ENCODE peak calls at places on chromosomes 11 and 22, in four cellular contexts. I is H9, C is IMR-90, A is H1. Z is an unnamed sample.

GRCh38 chr11:36016709-36017108 is 72.8 kb downstream of the LDLRAD3 start:
- DNase-seq in I (no peak), C (no peak), A (no peak), Z (no peak)

GRCh38 chr11:119880873-119881272 is 151.9 kb upstream of the NECTIN1 start:
- DNase-seq in I (no peak), C (no peak), A (no peak), Z (no peak)

GRCh38 chr22:48551716-48552268 is 1275.9 kb downstream of the BRD1 start:
- DNase-seq in I (no peak), C (no peak), A (no peak), Z (no peak)

GRCh38 chr11:94171693-94172440 is 43.2 kb downstream of the PANX1 start:
- DNase-seq in I (peak; percentile 73), C (peak; percentile 50), A (peak; percentile 83), Z (peak; percentile 77)

GRCh38 chr11:126440792-126441514 is 85.5 kb downstream of the ST3GAL4 start:
- DNase-seq in I (peak; percentile 92), C (peak; percentile 59), A (peak; percentile 98), Z (peak; percentile 90)

GRCh38 chr22:30634477-30635233 is 926 bp upstream of the SLC35E4 start:
- DNase-seq in I (peak; percentile 90), C (peak; percentile 89), A (peak; percentile 96), Z (peak; percentile 94)

GRCh38 chr11:36214484-36214883 is 74.7 kb downstream of the COMMD9 start:
- DNase-seq in I (no peak), C (no peak), A (no peak), Z (peak; percentile 34)

GRCh38 chr11:21865541-21865940 is 327.3 kb upstream of the ANO5 start:
- DNase-seq in I (no peak), C (no peak), A (no peak), Z (no peak)

GRCh38 chr11:4672470-4672869 is 25.2 kb downstream of the OR51E2 start:
- DNase-seq in I (no peak), C (peak; percentile 52), A (no peak), Z (peak; percentile 12)

GRCh38 chr11:123509737-123510578 is 79.9 kb downstream of the GRAMD1B start:
- DNase-seq in I (peak; percentile 87), C (peak; percentile 91), A (peak; percentile 65), Z (peak; percentile 95)

GRCh38 chr22:22684605-22685561 is 40.5 kb downstream of the GGTLC2 start:
- DNase-seq in I (peak; percentile 67), C (peak; percentile 88), A (peak; percentile 66), Z (peak; percentile 37)

GRCh38 chr11:46666982-46667590 is 33.3 kb downstream of the ARHGAP1 start:
- DNase-seq in I (no peak), C (no peak), A (no peak), Z (no peak)

GRCh38 chr11:31657091-31657490 is 147.5 kb downstream of the ELP4 start:
- DNase-seq in I (no peak), C (no peak), A (no peak), Z (no peak)

GRCh38 chr22:29916007-29916544 is 33.1 kb downstream of the MTMR3 start:
- DNase-seq in I (no peak), C (peak; percentile 40), A (no peak), Z (peak; percentile 42)

GRCh38 chr11:65961267-65962135 is at the start of gene SART1:
- DNase-seq in I (peak; percentile 98), C (peak; percentile 97), A (peak; percentile 92), Z (peak; percentile 99)
- H2BK120ac ChIP-seq in I (no peak within 1 kb of the TSS), C (peak within 1 kb of the TSS; percentile 49), A (no peak within 1 kb of the TSS), Z (no peak within 1 kb of the TSS)

DNA sequence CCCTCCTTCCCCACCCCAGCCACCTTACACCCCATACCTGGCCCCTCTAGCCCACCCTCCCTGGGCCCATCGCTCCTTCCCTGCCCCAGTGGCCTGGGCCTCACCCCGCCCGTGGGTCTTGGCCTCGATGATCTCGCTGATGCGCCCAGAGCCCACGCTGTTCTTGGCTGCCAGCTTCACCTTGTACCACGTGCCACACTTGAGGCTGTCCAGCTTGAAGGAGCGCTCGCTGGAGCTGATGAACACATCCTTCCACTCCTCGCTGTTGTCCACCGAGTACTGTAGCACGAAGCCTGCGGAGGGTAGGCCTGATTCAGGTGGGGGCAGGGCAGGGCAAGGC is 110.1 kb downstream of the CEP164 start:
- DNase-seq in I (no peak), C (no peak), A (no peak), Z (no peak)
- H3K23ac ChIP-seq in I (no peak overlapping the region), C (no peak overlapping the region), A (no peak overlapping the region), Z (no peak overlapping the region)

GRCh38 chr11:64485077-64485476 is 105.9 kb upstream of the SLC22A12 start:
- DNase-seq in I (no peak), C (no peak), A (peak; percentile 43), Z (no peak)
- H4K5ac ChIP-seq in I (no peak overlapping the region), C (no peak overlapping the region), A (no peak overlapping the region), Z (no peak overlapping the region)

DNA sequence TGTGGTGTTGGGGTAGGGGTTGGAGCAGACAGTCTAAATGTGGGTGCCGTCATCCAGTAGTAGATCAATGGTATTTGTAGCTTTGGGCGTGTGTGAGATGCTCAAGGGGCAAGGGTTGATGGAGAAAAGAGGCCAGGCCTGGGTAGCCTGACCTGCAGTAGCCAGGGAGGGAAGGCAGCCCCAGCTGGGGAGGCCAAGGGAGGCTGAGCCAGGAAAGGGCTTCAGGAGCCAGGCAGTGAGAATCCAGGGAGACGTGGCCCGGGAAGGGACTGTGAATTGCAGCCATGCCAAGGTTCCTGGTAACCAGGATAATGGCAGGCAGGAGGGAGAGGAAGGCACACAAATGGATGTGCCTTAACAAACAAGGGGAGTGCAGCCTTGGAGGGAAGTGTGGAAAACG is 2.5 kb upstream of the DERL3 start:
- DNase-seq in I (no peak), C (no peak), A (no peak), Z (no peak)
- H2BK120ac ChIP-seq in I (no peak overlapping the region), C (no peak overlapping the region), A (no peak overlapping the region), Z (no peak overlapping the region)

DNA sequence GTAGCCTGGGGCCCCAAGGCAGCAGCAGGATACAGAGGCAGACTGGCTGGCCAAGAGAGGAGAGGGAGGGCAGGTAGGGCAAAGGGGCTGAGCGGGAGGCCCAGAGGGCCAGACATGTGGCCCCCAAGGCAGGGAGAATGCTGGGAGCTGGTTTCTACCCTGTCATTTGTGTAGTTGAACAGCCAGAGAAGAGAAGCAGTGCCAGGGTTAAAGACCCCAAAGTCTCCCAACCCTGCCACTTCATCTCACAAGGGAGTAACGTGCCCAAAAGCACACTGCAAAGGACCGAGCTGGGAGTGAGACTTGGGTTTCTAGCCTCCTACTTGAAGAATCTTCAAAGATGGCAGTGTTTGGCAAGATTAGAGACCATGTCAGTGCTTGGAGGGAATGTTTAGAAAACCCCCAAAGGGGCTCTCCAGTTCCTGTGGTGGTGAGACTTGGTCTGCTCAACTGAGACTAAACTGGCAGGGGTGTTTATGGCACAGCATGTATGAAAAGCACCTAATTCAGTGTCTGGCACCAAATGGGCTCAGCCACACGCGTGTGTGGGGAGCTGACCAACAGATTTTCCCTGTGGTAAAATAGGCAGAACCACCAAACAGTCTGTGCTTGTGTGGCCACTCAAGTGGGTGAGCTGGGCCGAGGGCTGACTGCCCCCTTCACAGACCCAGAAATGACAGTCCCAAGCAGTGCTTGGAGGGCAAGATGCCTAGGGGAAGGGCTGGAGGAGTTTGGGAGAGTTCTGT is 68.2 kb upstream of the CLTCL1 start:
- DNase-seq in I (no peak), C (no peak), A (no peak), Z (no peak)
- H3K23ac ChIP-seq in I (no peak overlapping the region), C (no peak overlapping the region), A (no peak overlapping the region), Z (no peak overlapping the region)

GRCh38 chr22:25626146-25626992 is 61.9 kb downstream of the GRK3 start:
- DNase-seq in I (no peak), C (no peak), A (no peak), Z (no peak)
- H4K5ac ChIP-seq in I (no peak overlapping the region), C (no peak overlapping the region), A (no peak overlapping the region), Z (no peak overlapping the region)

DNA sequence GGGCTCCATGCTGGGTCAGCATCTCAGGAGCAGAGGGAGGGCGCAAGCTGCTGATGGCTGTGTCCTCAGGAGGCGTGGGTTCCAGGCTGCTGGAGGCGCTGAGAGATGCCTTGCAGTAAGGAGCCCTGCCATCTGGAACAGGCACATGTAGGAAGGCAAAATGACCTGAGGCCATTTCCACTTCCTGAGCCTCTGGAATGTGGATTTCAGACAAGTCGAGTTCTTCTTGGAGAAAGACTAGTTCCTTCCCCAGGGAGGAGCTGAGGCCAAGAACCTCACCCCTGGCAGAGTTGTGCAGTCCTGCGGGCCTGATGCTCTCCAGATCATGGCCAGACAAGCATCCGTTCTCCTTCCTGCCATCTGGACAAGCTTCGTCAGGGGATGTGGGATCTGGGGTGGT is 19.3 kb downstream of the HPS4 start:
- DNase-seq in I (no peak), C (no peak), A (no peak), Z (peak; percentile 57)
- H2BK120ac ChIP-seq in I (no peak overlapping the region), C (no peak overlapping the region), A (no peak overlapping the region), Z (no peak overlapping the region)

DNA sequence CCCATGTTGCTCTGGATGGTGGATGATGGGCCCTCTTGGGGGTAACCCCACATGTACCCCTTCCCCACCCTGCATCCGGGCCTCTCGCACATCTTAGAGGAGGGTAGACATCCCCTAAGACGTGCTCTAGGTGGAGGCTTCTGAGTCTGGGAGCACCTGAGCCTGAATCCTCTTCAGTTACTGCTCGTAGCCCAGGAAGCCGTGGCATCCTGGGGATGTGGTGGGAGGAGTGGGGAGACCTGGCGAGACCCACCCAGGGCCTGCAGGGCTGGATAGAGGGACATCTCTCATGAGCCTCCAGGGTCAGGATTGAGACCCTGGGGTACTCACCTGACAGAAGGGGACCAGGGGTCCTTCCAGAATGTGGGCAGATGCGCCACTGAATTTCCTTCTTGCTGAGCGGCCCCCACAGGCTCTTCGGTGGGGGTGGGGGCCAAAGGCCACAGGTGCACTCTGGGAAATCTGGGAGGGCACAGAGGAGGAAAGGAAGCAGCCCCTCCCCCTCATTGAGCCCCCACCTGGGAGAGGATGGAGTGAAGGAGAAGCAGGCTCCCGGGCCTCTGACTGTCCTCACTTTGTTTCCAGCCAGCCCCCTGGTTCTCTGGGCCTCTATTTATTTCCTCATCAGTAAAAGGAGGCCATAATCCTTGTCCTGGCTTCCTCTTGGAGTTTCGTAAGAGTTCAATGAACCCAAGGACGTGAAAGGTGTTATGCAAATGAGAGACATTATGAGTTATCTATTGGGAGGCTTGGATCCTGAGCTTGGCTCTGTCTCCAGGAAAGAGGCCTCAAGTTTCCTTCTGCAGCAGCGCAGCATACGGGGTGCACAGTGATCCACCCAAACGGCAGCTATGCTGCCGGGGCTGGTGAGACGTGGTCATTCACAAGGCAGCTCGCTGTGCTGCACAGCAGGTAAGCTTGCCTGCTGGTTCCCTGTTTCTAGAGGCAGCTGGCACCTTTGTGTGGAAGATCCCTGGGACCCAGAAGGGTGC is 31.2 kb downstream of the KCNJ4 start:
- DNase-seq in I (peak; percentile 35), C (no peak), A (no peak), Z (no peak)
- H3K23ac ChIP-seq in I (no peak overlapping the region), C (no peak overlapping the region), A (no peak overlapping the region), Z (no peak overlapping the region)

Z was measured in mesendoderm.